ENCODE peak calls at places on chromosomes 11 and 22, in ten cellular contexts. O, N, V, B, A, X, G, S, Z and Q are unnamed samples.

GRCh38 chr11:64814712-64815187 is 4.4 kb upstream of the MEN1 start:
- DNase-seq in O (no peak), N (no peak), V (no peak), B (no peak), A (no peak), X (no peak), G (no peak), S (no peak), Z (no peak), Q (no peak)

GRCh38 chr11:67274768-67275605 is 8.7 kb downstream of the GRK2 start:
- DNase-seq in O (no peak), N (peak; percentile 80), V (no peak), B (no peak), A (no peak), X (no peak), G (no peak), S (no peak), Z (no peak), Q (peak; percentile 70)

GRCh38 chr11:19777342-19778102 is 64.9 kb downstream of the NAV2 start:
- DNase-seq in O (peak; percentile 43), N (no peak), V (peak; percentile 81), B (peak; percentile 77), A (peak; percentile 60), X (peak; percentile 56), G (peak; percentile 27), S (peak; percentile 77), Z (peak; percentile 64), Q (peak; percentile 49)

GRCh38 chr11:101448881-101449442 is 134.8 kb downstream of the TRPC6 start:
- DNase-seq in O (no peak), N (no peak), V (no peak), B (no peak), A (no peak), X (no peak), G (no peak), S (no peak), Z (no peak), Q (no peak)

GRCh38 chr11:128715691-128716153 is 21.9 kb downstream of the FLI1 start:
- DNase-seq in O (peak; percentile 66), N (peak; percentile 44), V (peak; percentile 96), B (peak; percentile 47), A (no peak), X (no peak), G (no peak), S (peak; percentile 92), Z (peak; percentile 72), Q (no peak)

GRCh38 chr22:49481651-49482399 is 345.8 kb downstream of the BRD1 start:
- DNase-seq in O (no peak), N (no peak), V (no peak), B (no peak), A (no peak), X (no peak), G (no peak), S (no peak), Z (no peak), Q (no peak)

GRCh38 chr11:67387074-67387473 is 4.7 kb upstream of the RAD9A start:
- DNase-seq in O (no peak), N (no peak), V (no peak), B (no peak), A (no peak), X (no peak), G (no peak), S (no peak), Z (no peak), Q (no peak)

GRCh38 chr11:114111369-114112042 is 52.0 kb downstream of the ZBTB16 start:
- DNase-seq in O (no peak), N (no peak), V (peak; percentile 87), B (peak; percentile 18), A (no peak), X (peak; percentile 12), G (no peak), S (no peak), Z (peak; percentile 93), Q (no peak)

GRCh38 chr11:17475666-17476316 is 854 bp downstream of the ABCC8 start:
- DNase-seq in O (no peak), N (no peak), V (no peak), B (no peak), A (no peak), X (no peak), G (no peak), S (no peak), Z (no peak), Q (no peak)

GRCh38 chr11:17472467-17472866 is 4.2 kb downstream of the ABCC8 start:
- DNase-seq in O (no peak), N (no peak), V (no peak), B (no peak), A (no peak), X (no peak), G (no peak), S (no peak), Z (no peak), Q (no peak)

GRCh38 chr11:17471501-17471900 is 5.1 kb downstream of the ABCC8 start:
- DNase-seq in O (no peak), N (no peak), V (no peak), B (no peak), A (no peak), X (no peak), G (no peak), S (no peak), Z (no peak), Q (no peak)

GRCh38 chr11:17469998-17470397 is 6.6 kb downstream of the ABCC8 start:
- DNase-seq in O (no peak), N (no peak), V (no peak), B (no peak), A (no peak), X (no peak), G (no peak), S (no peak), Z (no peak), Q (no peak)

DNA sequence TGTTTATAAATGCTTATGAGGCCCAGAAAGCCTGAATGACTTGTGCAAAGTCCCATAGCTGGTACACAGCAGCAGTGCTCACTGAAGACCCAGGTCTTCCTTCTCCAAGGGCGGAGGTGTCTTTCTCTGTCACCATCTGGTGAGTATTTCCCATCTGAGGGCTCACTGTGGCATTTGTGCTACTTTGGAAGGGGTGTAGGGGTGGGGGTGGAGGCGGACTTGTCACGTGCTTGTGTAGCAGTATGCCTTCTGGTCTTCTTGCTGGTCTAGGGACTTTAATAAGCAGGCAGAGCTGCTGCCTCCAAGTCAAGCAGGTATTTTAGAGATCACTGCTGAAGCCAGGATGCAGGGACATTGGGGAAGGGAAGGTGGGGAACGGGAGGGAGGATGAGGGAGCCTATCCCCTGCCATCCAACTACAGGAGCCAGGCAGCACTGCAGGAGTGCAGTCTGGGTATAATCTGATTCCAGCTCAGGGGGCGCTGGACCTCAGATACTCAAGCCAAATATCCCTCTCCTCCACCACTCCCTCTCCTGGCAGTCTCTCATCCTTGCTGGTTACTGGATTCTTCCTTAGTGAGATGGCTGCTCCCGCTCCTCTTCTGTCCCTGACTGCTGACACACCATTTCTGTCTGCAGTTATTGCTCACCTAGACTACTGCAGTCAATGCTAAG is 3.4 kb downstream of the ABCC8 start:
- DNase-seq in O (no peak), N (no peak), V (no peak), B (peak; percentile 7), A (peak; percentile 26), X (no peak), G (no peak), S (no peak), Z (no peak), Q (no peak)
- H3K4me3 ChIP-seq in O (no peak overlapping the region), N (no peak overlapping the region), V (no peak overlapping the region), B (no peak overlapping the region), A (no peak overlapping the region), X (no peak overlapping the region), G (no peak overlapping the region), S (no peak overlapping the region), Z (no peak overlapping the region), Q (no peak overlapping the region)

GRCh38 chr22:44437493-44438015 is 60.5 kb downstream of the RTL6 start:
- DNase-seq in O (peak; percentile 18), N (no peak), V (no peak), B (no peak), A (peak; percentile 45), X (no peak), G (no peak), S (peak; percentile 75), Z (peak; percentile 28), Q (no peak)

GRCh38 chr22:44439356-44440223 is 58.4 kb downstream of the RTL6 start:
- DNase-seq in O (no peak), N (no peak), V (no peak), B (no peak), A (no peak), X (no peak), G (no peak), S (no peak), Z (no peak), Q (no peak)

GRCh38 chr22:44436656-44437492 is 61.2 kb downstream of the RTL6 start:
- DNase-seq in O (no peak), N (no peak), V (no peak), B (no peak), A (no peak), X (no peak), G (no peak), S (no peak), Z (no peak), Q (no peak)

GRCh38 chr22:44438481-44439131 is 59.4 kb downstream of the RTL6 start:
- DNase-seq in O (no peak), N (no peak), V (no peak), B (no peak), A (no peak), X (no peak), G (no peak), S (no peak), Z (no peak), Q (no peak)

GRCh38 chr22:44438056-44438455 is 60.0 kb downstream of the RTL6 start:
- DNase-seq in O (no peak), N (no peak), V (no peak), B (no peak), A (no peak), X (no peak), G (no peak), S (no peak), Z (no peak), Q (no peak)
- TF ChIP-seq CTCF in O (no peak), N (no peak), V (no peak), B (no peak), A (no peak), X (no peak), G (no peak), S (no peak), Z (no peak), Q (no peak)

DNA sequence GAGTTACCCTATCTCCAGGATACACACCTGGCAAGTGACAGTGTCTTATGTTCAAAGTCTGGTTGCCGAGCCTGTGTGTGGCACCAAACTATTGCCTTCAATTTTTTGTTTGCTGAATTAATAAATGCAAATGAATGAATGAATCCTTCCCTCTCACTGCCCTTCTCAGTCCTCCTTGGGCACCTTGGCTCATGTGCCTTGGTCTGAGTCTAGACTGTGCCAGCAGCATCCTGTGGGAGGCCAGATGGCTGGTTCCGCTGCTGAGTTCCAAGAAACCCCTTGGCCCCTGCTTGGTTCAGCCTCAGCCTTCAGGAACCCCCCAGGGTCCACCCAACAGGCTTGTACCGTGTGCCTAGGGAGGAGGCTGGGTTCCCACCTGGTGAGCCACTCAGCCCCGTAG is 31.0 kb downstream of the TOB2 start:
- DNase-seq in O (no peak), N (no peak), V (no peak), B (no peak), A (no peak), X (no peak), G (no peak), S (no peak), Z (no peak), Q (no peak)
- H3K4me3 ChIP-seq in O (no peak overlapping the region), N (no peak overlapping the region), V (no peak overlapping the region), B (no peak overlapping the region), A (no peak overlapping the region), X (no peak overlapping the region), G (no peak overlapping the region), S (no peak overlapping the region), Z (no peak overlapping the region), Q (no peak overlapping the region)

GRCh38 chr11:45213316-45213665 is 66.9 kb downstream of the PRDM11 start:
- DNase-seq in O (no peak), N (no peak), V (no peak), B (no peak), A (no peak), X (no peak), G (no peak), S (no peak), Z (no peak), Q (no peak)

GRCh38 chr11:45213717-45214116 is 67.3 kb downstream of the PRDM11 start:
- DNase-seq in O (no peak), N (no peak), V (no peak), B (no peak), A (no peak), X (no peak), G (no peak), S (no peak), Z (no peak), Q (no peak)

GRCh38 chr11:45210846-45211245 is 64.4 kb downstream of the PRDM11 start:
- DNase-seq in O (no peak), N (peak; percentile 32), V (no peak), B (no peak), A (no peak), X (no peak), G (no peak), S (no peak), Z (no peak), Q (no peak)

GRCh38 chr11:45211732-45212131 is 65.3 kb downstream of the PRDM11 start:
- DNase-seq in O (no peak), N (no peak), V (no peak), B (no peak), A (no peak), X (no peak), G (no peak), S (no peak), Z (no peak), Q (no peak)

GRCh38 chr11:45212566-45213315 is 66.3 kb downstream of the PRDM11 start:
- DNase-seq in O (no peak), N (no peak), V (no peak), B (no peak), A (no peak), X (no peak), G (no peak), S (no peak), Z (no peak), Q (no peak)
- TF ChIP-seq CTCF in O (no peak), N (no peak), V (no peak), B (peak; percentile 40), A (no peak), X (no peak), G (peak; percentile 16), S (no peak), Z (no peak), Q (no peak)